ENCODE peak calls at places on chromosome 14, in four cellular contexts. One of them, this sample, is unnamed.

GRCh38 chr14:96805906-96806305 is 8.7 kb downstream of the VRK1 start:
- DNase-seq in H1: no peak
- DNase-seq in HCT116: no peak
- DNase-seq in K562: no peak
- DNase-seq in this sample: no peak

GRCh38 chr14:104797112-104798044 is 1.8 kb upstream of the AKT1 start:
- DNase-seq in H1: no peak
- DNase-seq in HCT116: no peak
- DNase-seq in K562: peak
- DNase-seq in this sample: peak

GRCh38 chr14:67618617-67619063 is 1.1 kb upstream of the ARG2 start:
- DNase-seq in H1: no peak
- DNase-seq in HCT116: no peak
- DNase-seq in K562: peak
- DNase-seq in this sample: peak

GRCh38 chr14:59377485-59377884 is 87.7 kb downstream of the GPR135 start:
- DNase-seq in H1: no peak
- DNase-seq in HCT116: no peak
- DNase-seq in K562: no peak
- DNase-seq in this sample: no peak

GRCh38 chr14:50533806-50534205 is 1.4 kb upstream of the MAP4K5 start:
- DNase-seq in H1: no peak
- DNase-seq in HCT116: no peak
- DNase-seq in K562: no peak
- DNase-seq in this sample: no peak

GRCh38 chr14:100754020-100754419 is 27.3 kb downstream of the DLK1 start:
- DNase-seq in H1: no peak
- DNase-seq in HCT116: no peak
- DNase-seq in K562: no peak
- DNase-seq in this sample: peak

GRCh38 chr14:96146131-96146771 is 58.4 kb upstream of the BDKRB2 start:
- DNase-seq in H1: no peak
- DNase-seq in HCT116: no peak
- DNase-seq in K562: no peak
- DNase-seq in this sample: no peak

GRCh38 chr14:104724981-104725771 is 1.1 kb downstream of the ADSS1 start:
- DNase-seq in H1: no peak
- DNase-seq in HCT116: no peak
- DNase-seq in K562: peak
- DNase-seq in this sample: peak

GRCh38 chr14:101135796-101136742 is 232.5 kb upstream of the RTL1 start:
- DNase-seq in H1: no peak
- DNase-seq in HCT116: no peak
- DNase-seq in K562: no peak
- DNase-seq in this sample: no peak

GRCh38 chr14:74912801-74913200 is 10.3 kb downstream of the RPS6KL1 start:
- DNase-seq in H1: no peak
- DNase-seq in HCT116: no peak
- DNase-seq in K562: no peak
- DNase-seq in this sample: no peak

GRCh38 chr14:102473559-102473958 is 36.0 kb downstream of the ANKRD9 start:
- DNase-seq in H1: no peak
- DNase-seq in HCT116: no peak
- DNase-seq in K562: no peak
- DNase-seq in this sample: no peak

GRCh38 chr14:105299654-105300541 is 903 bp downstream of the BRF1 start:
- DNase-seq in H1: no peak
- DNase-seq in HCT116: no peak
- DNase-seq in K562: no peak
- DNase-seq in this sample: no peak

GRCh38 chr14:105601360-105602242 is 75.2 kb downstream of the TMEM121 start:
- DNase-seq in H1: no peak
- DNase-seq in HCT116: no peak
- DNase-seq in K562: no peak
- DNase-seq in this sample: no peak

GRCh38 chr14:46368275-46368674 is 283.3 kb downstream of the RPL10L start:
- DNase-seq in H1: no peak
- DNase-seq in HCT116: no peak
- DNase-seq in K562: no peak
- DNase-seq in this sample: no peak

GRCh38 chr14:27995688-27996087 is 770.9 kb upstream of the FOXG1 start:
- DNase-seq in H1: no peak
- DNase-seq in HCT116: no peak
- DNase-seq in K562: no peak
- DNase-seq in this sample: no peak

GRCh38 chr14:94177806-94178205 is 3.7 kb downstream of the PPP4R4 start:
- DNase-seq in H1: no peak
- DNase-seq in HCT116: no peak
- DNase-seq in K562: no peak
- DNase-seq in this sample: no peak

GRCh38 chr14:30034049-30034635 is 106.5 kb upstream of the PRKD1 start:
- DNase-seq in H1: peak
- DNase-seq in HCT116: no peak
- DNase-seq in K562: no peak
- DNase-seq in this sample: no peak

GRCh38 chr14:75823334-75823733 is 158.5 kb downstream of the TGFB3 start:
- DNase-seq in H1: no peak
- DNase-seq in HCT116: no peak
- DNase-seq in K562: no peak
- DNase-seq in this sample: no peak

GRCh38 chr14:99393059-99393655 is 87.5 kb downstream of the SETD3 start:
- DNase-seq in H1: peak
- DNase-seq in HCT116: peak
- DNase-seq in K562: peak
- DNase-seq in this sample: peak

GRCh38 chr14:20428010-20428365 is 8.0 kb downstream of the KLHL33 start:
- DNase-seq in H1: no peak
- DNase-seq in HCT116: no peak
- DNase-seq in K562: no peak
- DNase-seq in this sample: no peak

GRCh38 chr14:80211143-80212024 is at the start of gene DIO2:
- DNase-seq in H1: no peak
- DNase-seq in HCT116: no peak
- DNase-seq in K562: no peak
- DNase-seq in this sample: no peak

GRCh38 chr14:63991833-63992232 is 139.0 kb downstream of the SYNE2 start:
- DNase-seq in H1: no peak
- DNase-seq in HCT116: no peak
- DNase-seq in K562: no peak
- DNase-seq in this sample: no peak

GRCh38 chr14:102949062-102949800 is 26.8 kb downstream of the AMN start:
- DNase-seq in H1: no peak
- DNase-seq in HCT116: no peak
- DNase-seq in K562: no peak
- DNase-seq in this sample: no peak

GRCh38 chr14:89616425-89617141 is 199.6 kb upstream of the FOXN3 start:
- DNase-seq in H1: no peak
- DNase-seq in HCT116: no peak
- DNase-seq in K562: no peak
- DNase-seq in this sample: peak

GRCh38 chr14:92589213-92589852 is 75.8 kb downstream of the RIN3 start:
- DNase-seq in H1: no peak
- DNase-seq in HCT116: no peak
- DNase-seq in K562: peak
- DNase-seq in this sample: peak
- TF ChIP-seq FOSL1 in H1: no peak
- TF ChIP-seq FOSL1 in HCT116: no peak
- TF ChIP-seq FOSL1 in K562: no peak
- TF ChIP-seq FOSL1 in this sample: no peak

GRCh38 chr14:92223027-92223426 is 99.9 kb upstream of the SLC24A4 start:
- DNase-seq in H1: no peak
- DNase-seq in HCT116: no peak
- DNase-seq in K562: no peak
- DNase-seq in this sample: no peak
- TF ChIP-seq RAD21 in H1: no peak
- TF ChIP-seq RAD21 in HCT116: no peak
- TF ChIP-seq RAD21 in K562: no peak
- TF ChIP-seq RAD21 in this sample: no peak

GRCh38 chr14:23387916-23388882 is 11.4 kb downstream of the CMTM5 start:
- DNase-seq in H1: no peak
- DNase-seq in HCT116: no peak
- DNase-seq in K562: no peak
- DNase-seq in this sample: no peak
- TF ChIP-seq FOSL1 in H1: no peak
- TF ChIP-seq FOSL1 in HCT116: no peak
- TF ChIP-seq FOSL1 in K562: no peak
- TF ChIP-seq FOSL1 in this sample: no peak

DNA sequence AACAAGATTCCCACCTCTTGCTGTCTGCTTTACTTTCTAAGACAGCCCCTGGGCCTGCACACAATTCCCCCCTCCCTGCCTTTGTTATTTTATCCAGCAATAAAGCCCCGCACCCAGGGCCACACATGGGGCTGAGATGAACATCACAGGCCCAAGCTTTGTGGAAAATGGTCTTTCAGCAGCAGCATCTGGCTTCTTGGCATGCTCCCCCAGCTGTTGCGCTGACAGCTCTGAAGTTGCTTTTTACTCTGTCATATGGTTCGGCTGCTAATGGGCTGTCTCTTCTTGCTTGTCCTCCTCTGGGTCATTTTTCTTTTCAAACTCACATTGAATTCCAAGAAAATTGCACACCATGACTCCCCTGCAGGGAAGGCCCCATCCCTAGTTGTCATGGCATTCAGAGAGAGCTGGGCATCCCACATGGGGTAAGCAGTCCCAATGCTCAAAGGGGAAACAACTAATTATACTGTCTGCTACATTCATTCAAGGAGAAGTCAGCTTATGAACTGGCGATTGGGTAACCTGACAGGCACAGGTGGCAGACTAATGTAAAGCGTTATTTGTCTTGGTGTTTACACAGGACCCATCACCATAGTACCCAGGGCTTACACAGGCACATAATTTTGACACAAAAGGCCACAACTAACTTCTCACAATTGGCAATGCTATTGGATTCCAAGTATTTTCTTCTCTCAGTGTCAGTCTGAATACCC is 74.0 kb upstream of the CDKN3 start:
- DNase-seq in H1: no peak
- DNase-seq in HCT116: no peak
- DNase-seq in K562: no peak
- DNase-seq in this sample: no peak
- TF ChIP-seq RAD21 in H1: no peak
- TF ChIP-seq RAD21 in HCT116: no peak
- TF ChIP-seq RAD21 in K562: no peak
- TF ChIP-seq RAD21 in this sample: no peak

DNA sequence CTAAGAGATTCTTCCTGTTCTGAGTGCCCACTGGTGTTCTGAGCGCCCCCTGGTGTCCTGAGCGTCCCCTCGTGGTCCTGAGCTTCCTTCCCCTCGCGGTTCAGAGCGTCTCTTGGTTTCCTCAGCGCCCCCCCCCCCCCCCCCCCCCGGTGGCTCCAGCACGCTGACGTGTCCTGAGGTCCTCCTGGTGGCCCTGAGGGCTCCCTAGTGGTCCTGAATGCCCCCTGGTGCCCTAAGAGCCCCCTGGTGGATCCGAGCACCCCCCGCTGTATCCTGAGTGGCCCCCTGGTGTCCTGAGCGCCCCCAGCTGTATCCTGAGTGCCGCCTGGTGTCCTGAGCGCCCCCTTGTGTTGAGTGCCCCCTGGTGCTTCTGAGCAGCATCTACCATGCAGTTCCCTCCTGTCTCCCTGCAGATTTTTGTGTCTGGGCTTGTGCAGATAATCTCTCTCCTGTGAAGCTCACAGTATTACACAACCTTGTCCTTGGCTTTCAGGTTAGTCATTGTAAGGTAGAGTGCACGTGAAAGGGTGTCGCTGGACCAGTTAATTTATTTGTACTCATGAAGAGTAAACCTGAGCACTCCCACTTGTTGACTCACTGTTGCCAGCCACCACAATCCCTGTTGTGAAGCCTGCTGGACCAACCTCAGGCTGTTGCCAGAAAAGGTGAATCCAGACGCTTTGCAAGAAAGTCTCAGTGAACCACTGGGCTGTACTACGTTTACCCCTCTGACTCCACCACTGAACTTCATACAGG is 1168.4 kb downstream of the TMEM121 start:
- DNase-seq in H1: no peak
- DNase-seq in HCT116: no peak
- DNase-seq in K562: no peak
- DNase-seq in this sample: no peak
- TF ChIP-seq FOSL1 in H1: no peak
- TF ChIP-seq FOSL1 in HCT116: no peak
- TF ChIP-seq FOSL1 in K562: no peak
- TF ChIP-seq FOSL1 in this sample: no peak

This sample was measured in HepG2.